ENCODE peak calls at places on chromosomes 6 and 20, in six cellular contexts. One of them, this sample, is unnamed.

GRCh38 chr6:6932968-6933367 is 174.8 kb upstream of the RREB1 start:
- DNase-seq in A549: no peak
- DNase-seq in SK-N-SH: no peak
- DNase-seq in cardiac muscle cell: no peak
- DNase-seq in tibial artery: no peak
- DNase-seq in astrocyte of the spinal cord: no peak
- DNase-seq in this sample: no peak

GRCh38 chr20:48933017-48933766 is 11.7 kb downstream of the ARFGEF2 start:
- DNase-seq in A549: no peak
- DNase-seq in astrocyte of the spinal cord: no peak
- DNase-seq in cardiac muscle cell: no peak
- DNase-seq in tibial artery: no peak
- DNase-seq in SK-N-SH: no peak
- DNase-seq in this sample: no peak

GRCh38 chr6:166588691-166589333 is 2.3 kb upstream of the RAMACL start:
- DNase-seq in SK-N-SH: no peak
- DNase-seq in A549: no peak
- DNase-seq in cardiac muscle cell: peak
- DNase-seq in tibial artery: no peak
- DNase-seq in astrocyte of the spinal cord: peak
- DNase-seq in this sample: no peak

GRCh38 chr6:152502421-152503188 is 134.6 kb downstream of the SYNE1 start:
- DNase-seq in SK-N-SH: no peak
- DNase-seq in A549: no peak
- DNase-seq in tibial artery: no peak
- DNase-seq in cardiac muscle cell: no peak
- DNase-seq in astrocyte of the spinal cord: no peak
- DNase-seq in this sample: no peak

GRCh38 chr6:25278557-25278913 is 639 bp upstream of the CARMIL1 start:
- DNase-seq in astrocyte of the spinal cord: no peak
- DNase-seq in cardiac muscle cell: no peak
- DNase-seq in SK-N-SH: no peak
- DNase-seq in tibial artery: no peak
- DNase-seq in A549: no peak
- DNase-seq in this sample: no peak

GRCh38 chr6:3414704-3415453 is 42.0 kb downstream of the SLC22A23 start:
- DNase-seq in tibial artery: no peak
- DNase-seq in A549: no peak
- DNase-seq in astrocyte of the spinal cord: peak
- DNase-seq in SK-N-SH: no peak
- DNase-seq in cardiac muscle cell: peak
- DNase-seq in this sample: no peak

GRCh38 chr20:47358052-47358671 is 1.7 kb upstream of the ZMYND8 start:
- DNase-seq in astrocyte of the spinal cord: peak
- DNase-seq in tibial artery: no peak
- DNase-seq in cardiac muscle cell: no peak
- DNase-seq in A549: no peak
- DNase-seq in SK-N-SH: no peak
- DNase-seq in this sample: no peak

GRCh38 chr6:101876431-101876830 is 482.9 kb downstream of the GRIK2 start:
- DNase-seq in astrocyte of the spinal cord: no peak
- DNase-seq in SK-N-SH: no peak
- DNase-seq in tibial artery: no peak
- DNase-seq in cardiac muscle cell: no peak
- DNase-seq in A549: no peak
- DNase-seq in this sample: no peak

GRCh38 chr6:141077355-141078333 is 1055.1 kb upstream of the GJE1 start:
- DNase-seq in astrocyte of the spinal cord: no peak
- DNase-seq in cardiac muscle cell: peak
- DNase-seq in A549: peak
- DNase-seq in SK-N-SH: peak
- DNase-seq in tibial artery: no peak
- DNase-seq in this sample: no peak

GRCh38 chr6:27148404-27148795 is 99.1 kb upstream of the PRSS16 start:
- DNase-seq in astrocyte of the spinal cord: no peak
- DNase-seq in cardiac muscle cell: no peak
- DNase-seq in A549: no peak
- DNase-seq in tibial artery: no peak
- DNase-seq in SK-N-SH: no peak
- DNase-seq in this sample: no peak

GRCh38 chr6:15907914-15908518 is 220.9 kb upstream of the MYLIP start:
- DNase-seq in A549: no peak
- DNase-seq in cardiac muscle cell: no peak
- DNase-seq in SK-N-SH: peak
- DNase-seq in astrocyte of the spinal cord: no peak
- DNase-seq in tibial artery: no peak
- DNase-seq in this sample: no peak

GRCh38 chr6:48994811-48995210 is 468.2 kb downstream of the MMUT start:
- DNase-seq in cardiac muscle cell: no peak
- DNase-seq in tibial artery: no peak
- DNase-seq in A549: no peak
- DNase-seq in astrocyte of the spinal cord: no peak
- DNase-seq in SK-N-SH: no peak
- DNase-seq in this sample: no peak

GRCh38 chr20:37651932-37652331 is 41.9 kb upstream of the CTNNBL1 start:
- DNase-seq in astrocyte of the spinal cord: no peak
- DNase-seq in A549: peak
- DNase-seq in tibial artery: no peak
- DNase-seq in SK-N-SH: peak
- DNase-seq in cardiac muscle cell: peak
- DNase-seq in this sample: no peak

GRCh38 chr6:132286298-132287019 is 114.8 kb downstream of the MOXD1 start:
- DNase-seq in astrocyte of the spinal cord: no peak
- DNase-seq in cardiac muscle cell: no peak
- DNase-seq in SK-N-SH: no peak
- DNase-seq in tibial artery: no peak
- DNase-seq in A549: no peak
- DNase-seq in this sample: no peak

GRCh38 chr6:53746442-53747103 is 48.2 kb upstream of the LRRC1 start:
- DNase-seq in A549: no peak
- DNase-seq in tibial artery: no peak
- DNase-seq in astrocyte of the spinal cord: no peak
- DNase-seq in SK-N-SH: no peak
- DNase-seq in cardiac muscle cell: no peak
- DNase-seq in this sample: no peak

GRCh38 chr6:90940812-90941481 is 354.1 kb upstream of the MAP3K7 start:
- DNase-seq in cardiac muscle cell: peak
- DNase-seq in A549: peak
- DNase-seq in tibial artery: no peak
- DNase-seq in astrocyte of the spinal cord: peak
- DNase-seq in SK-N-SH: peak
- DNase-seq in this sample: no peak

GRCh38 chr6:157045831-157046454 is 268.8 kb downstream of the ARID1B start:
- DNase-seq in tibial artery: no peak
- DNase-seq in cardiac muscle cell: peak
- DNase-seq in A549: peak
- DNase-seq in astrocyte of the spinal cord: peak
- DNase-seq in SK-N-SH: peak
- DNase-seq in this sample: no peak
- TF ChIP-seq CTCF in tibial artery: peak
- TF ChIP-seq CTCF in cardiac muscle cell: peak
- TF ChIP-seq CTCF in A549: peak
- TF ChIP-seq CTCF in astrocyte of the spinal cord: peak
- TF ChIP-seq CTCF in SK-N-SH: peak
- TF ChIP-seq CTCF in this sample: peak

GRCh38 chr6:135180458-135181332 is at the start of gene MYB:
- DNase-seq in astrocyte of the spinal cord: peak
- DNase-seq in tibial artery: no peak
- DNase-seq in cardiac muscle cell: peak
- DNase-seq in A549: peak
- DNase-seq in SK-N-SH: peak
- DNase-seq in this sample: no peak
- TF ChIP-seq CTCF in astrocyte of the spinal cord: no peak
- TF ChIP-seq CTCF in tibial artery: peak
- TF ChIP-seq CTCF in cardiac muscle cell: no peak
- TF ChIP-seq CTCF in A549: no peak
- TF ChIP-seq CTCF in SK-N-SH: no peak
- TF ChIP-seq CTCF in this sample: no peak

DNA sequence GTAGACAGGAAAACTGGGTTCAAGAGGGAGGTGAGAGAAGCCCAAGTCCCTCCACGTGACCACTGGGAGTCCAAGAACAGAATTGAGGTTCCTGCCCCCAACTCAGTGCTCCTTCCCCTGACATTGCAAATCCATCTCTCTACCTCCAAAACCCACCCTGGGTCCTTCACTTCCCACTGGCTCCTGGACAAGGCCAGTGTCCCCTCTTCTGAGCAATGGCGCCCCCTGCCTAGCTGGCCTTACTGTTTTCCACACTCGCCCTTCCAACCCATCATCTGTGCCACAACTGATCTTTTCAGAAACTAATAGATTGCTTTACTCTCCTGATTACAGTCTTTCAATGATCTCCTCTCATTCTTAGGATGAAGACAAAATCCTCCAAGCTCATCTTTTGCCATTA is 200.3 kb downstream of the ANKRD60 start:
- DNase-seq in A549: no peak
- DNase-seq in tibial artery: no peak
- DNase-seq in astrocyte of the spinal cord: no peak
- DNase-seq in cardiac muscle cell: no peak
- DNase-seq in SK-N-SH: no peak
- DNase-seq in this sample: no peak
- TF ChIP-seq CTCF in A549: peak
- TF ChIP-seq CTCF in tibial artery: no peak
- TF ChIP-seq CTCF in astrocyte of the spinal cord: peak
- TF ChIP-seq CTCF in cardiac muscle cell: peak
- TF ChIP-seq CTCF in SK-N-SH: peak
- TF ChIP-seq CTCF in this sample: peak

GRCh38 chr20:44576297-44576696 is 6.1 kb upstream of the PKIG start:
- DNase-seq in astrocyte of the spinal cord: peak
- DNase-seq in A549: no peak
- DNase-seq in SK-N-SH: no peak
- DNase-seq in cardiac muscle cell: peak
- DNase-seq in tibial artery: no peak
- DNase-seq in this sample: no peak
- TF ChIP-seq CTCF in astrocyte of the spinal cord: peak
- TF ChIP-seq CTCF in A549: peak
- TF ChIP-seq CTCF in SK-N-SH: peak
- TF ChIP-seq CTCF in cardiac muscle cell: peak
- TF ChIP-seq CTCF in tibial artery: peak
- TF ChIP-seq CTCF in this sample: peak

GRCh38 chr6:109446072-109446471 is 5.5 kb downstream of the SMPD2 start:
- DNase-seq in A549: no peak
- DNase-seq in tibial artery: no peak
- DNase-seq in cardiac muscle cell: no peak
- DNase-seq in SK-N-SH: no peak
- DNase-seq in astrocyte of the spinal cord: no peak
- DNase-seq in this sample: no peak

GRCh38 chr6:109446541-109446940 is 6.0 kb downstream of the SMPD2 start:
- DNase-seq in A549: no peak
- DNase-seq in cardiac muscle cell: no peak
- DNase-seq in tibial artery: no peak
- DNase-seq in SK-N-SH: no peak
- DNase-seq in astrocyte of the spinal cord: no peak
- DNase-seq in this sample: no peak

GRCh38 chr6:109443425-109443950 is 3.0 kb downstream of the SMPD2 start:
- DNase-seq in A549: no peak
- DNase-seq in tibial artery: peak
- DNase-seq in cardiac muscle cell: no peak
- DNase-seq in SK-N-SH: no peak
- DNase-seq in astrocyte of the spinal cord: no peak
- DNase-seq in this sample: no peak

GRCh38 chr6:109447087-109447486 is 6.6 kb downstream of the SMPD2 start:
- DNase-seq in SK-N-SH: no peak
- DNase-seq in A549: no peak
- DNase-seq in cardiac muscle cell: no peak
- DNase-seq in tibial artery: no peak
- DNase-seq in astrocyte of the spinal cord: no peak
- DNase-seq in this sample: no peak

GRCh38 chr6:109445382-109445781 is 4.9 kb downstream of the SMPD2 start:
- DNase-seq in cardiac muscle cell: no peak
- DNase-seq in tibial artery: no peak
- DNase-seq in astrocyte of the spinal cord: no peak
- DNase-seq in A549: peak
- DNase-seq in SK-N-SH: no peak
- DNase-seq in this sample: no peak
- TF ChIP-seq CTCF in cardiac muscle cell: peak
- TF ChIP-seq CTCF in tibial artery: no peak
- TF ChIP-seq CTCF in astrocyte of the spinal cord: no peak
- TF ChIP-seq CTCF in A549: no peak
- TF ChIP-seq CTCF in SK-N-SH: peak
- TF ChIP-seq CTCF in this sample: no peak

GRCh38 chr6:30820196-30820595 is 64.1 kb upstream of the DDR1 start:
- DNase-seq in SK-N-SH: no peak
- DNase-seq in A549: peak
- DNase-seq in tibial artery: peak
- DNase-seq in cardiac muscle cell: peak
- DNase-seq in astrocyte of the spinal cord: peak
- DNase-seq in this sample: no peak
- TF ChIP-seq CTCF in SK-N-SH: peak
- TF ChIP-seq CTCF in A549: no peak
- TF ChIP-seq CTCF in tibial artery: no peak
- TF ChIP-seq CTCF in cardiac muscle cell: peak
- TF ChIP-seq CTCF in astrocyte of the spinal cord: peak
- TF ChIP-seq CTCF in this sample: no peak

GRCh38 chr20:50456452-50457324 is 53.5 kb upstream of the PTPN1 start:
- DNase-seq in A549: no peak
- DNase-seq in astrocyte of the spinal cord: no peak
- DNase-seq in cardiac muscle cell: no peak
- DNase-seq in tibial artery: no peak
- DNase-seq in SK-N-SH: peak
- DNase-seq in this sample: no peak
- TF ChIP-seq CTCF in A549: no peak
- TF ChIP-seq CTCF in astrocyte of the spinal cord: peak
- TF ChIP-seq CTCF in cardiac muscle cell: peak
- TF ChIP-seq CTCF in tibial artery: no peak
- TF ChIP-seq CTCF in SK-N-SH: peak
- TF ChIP-seq CTCF in this sample: no peak

GRCh38 chr6:114301596-114302219 is 41.1 kb downstream of the HS3ST5 start:
- DNase-seq in A549: no peak
- DNase-seq in astrocyte of the spinal cord: no peak
- DNase-seq in cardiac muscle cell: no peak
- DNase-seq in tibial artery: no peak
- DNase-seq in SK-N-SH: no peak
- DNase-seq in this sample: no peak

GRCh38 chr6:114310053-114310452 is 32.8 kb downstream of the HS3ST5 start:
- DNase-seq in SK-N-SH: no peak
- DNase-seq in A549: no peak
- DNase-seq in tibial artery: no peak
- DNase-seq in cardiac muscle cell: no peak
- DNase-seq in astrocyte of the spinal cord: no peak
- DNase-seq in this sample: no peak

DNA sequence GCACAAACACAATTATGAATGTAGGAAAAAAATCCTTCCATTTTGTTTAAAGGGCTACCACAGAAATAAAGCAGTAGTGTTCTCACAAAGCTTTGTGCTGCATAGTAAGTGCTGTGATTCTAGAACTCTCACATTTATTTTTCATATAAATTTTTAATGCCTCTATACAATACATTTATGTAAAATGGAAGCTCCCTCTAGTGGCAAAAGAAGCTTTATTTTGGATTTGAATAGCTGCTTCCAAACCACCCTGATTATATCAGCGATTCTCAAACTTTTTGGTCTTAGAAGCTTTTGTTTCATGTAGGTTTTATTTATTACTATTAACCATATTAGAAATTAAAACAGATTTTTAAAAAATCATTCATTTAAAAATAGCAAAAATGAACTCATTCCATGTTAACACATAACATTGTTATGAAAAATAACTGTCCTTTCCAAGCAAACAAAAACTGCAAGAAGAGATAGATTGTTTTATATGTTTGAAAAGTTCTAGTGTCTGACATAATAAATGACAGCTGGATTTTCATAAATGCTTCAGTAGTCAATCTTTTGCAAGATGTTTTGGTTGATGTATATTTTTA is 38.4 kb downstream of the HS3ST5 start:
- DNase-seq in astrocyte of the spinal cord: peak
- DNase-seq in SK-N-SH: no peak
- DNase-seq in cardiac muscle cell: peak
- DNase-seq in tibial artery: no peak
- DNase-seq in A549: no peak
- DNase-seq in this sample: no peak
- TF ChIP-seq CTCF in astrocyte of the spinal cord: peak
- TF ChIP-seq CTCF in SK-N-SH: peak
- TF ChIP-seq CTCF in cardiac muscle cell: peak
- TF ChIP-seq CTCF in tibial artery: peak
- TF ChIP-seq CTCF in A549: peak
- TF ChIP-seq CTCF in this sample: peak